ENCODE peak calls at places on chromosomes 13 and 19, in eight cellular contexts. A, F, C, Y, Z, E, P and K are unnamed samples. For H3K4me1, the result is how much of the 10 kb centered on the place peaks cover.

GRCh38 chr13:112969692-112970338 is 801 bp downstream of the MCF2L start:
- DNase-seq in A (no peak), F (no peak), C (no peak), Y (no peak), Z (no peak), E (no peak), P (no peak), K (no peak)

GRCh38 chr19:55041627-55042343 is 3.7 kb upstream of the GP6 start:
- DNase-seq in A (no peak), F (no peak), C (no peak), Y (peak), Z (no peak), E (no peak), P (no peak), K (peak)

GRCh38 chr13:66405908-66406802 is 824.0 kb downstream of the PCDH9 start:
- DNase-seq in A (peak), F (no peak), C (peak), Y (no peak), Z (peak), E (peak), P (no peak), K (no peak)

GRCh38 chr13:31824705-31825512 is 85.6 kb downstream of the RXFP2 start:
- DNase-seq in A (peak), F (no peak), C (peak), Y (no peak), Z (no peak), E (peak), P (no peak), K (no peak)

GRCh38 chr19:12647490-12648071 is 19.0 kb downstream of the MAN2B1 start:
- DNase-seq in A (no peak), F (peak), C (no peak), Y (peak), Z (no peak), E (no peak), P (no peak), K (peak)

GRCh38 chr19:45250832-45251451 is at the start of gene MARK4:
- DNase-seq in A (peak), F (peak), C (peak), Y (peak), Z (peak), E (peak), P (peak), K (peak)

GRCh38 chr13:77026255-77026782 is 640 bp downstream of the FBXL3 start:
- DNase-seq in A (peak), F (peak), C (peak), Y (peak), Z (peak), E (peak), P (peak), K (peak)

GRCh38 chr13:37869756-37870488 is at the start of gene TRPC4:
- DNase-seq in A (peak), F (peak), C (peak), Y (peak), Z (peak), E (peak), P (no peak), K (peak)

GRCh38 chr13:112647256-112647655 is 42.6 kb upstream of the ATP11A start:
- DNase-seq in A (no peak), F (no peak), C (no peak), Y (no peak), Z (no peak), E (no peak), P (no peak), K (peak)

GRCh38 chr19:18468517-18468916 is 30.6 kb upstream of the ISYNA1 start:
- DNase-seq in A (no peak), F (no peak), C (no peak), Y (no peak), Z (no peak), E (no peak), P (no peak), K (peak)

GRCh38 chr13:26628706-26629105 is 71.2 kb downstream of the WASF3 start:
- DNase-seq in A (peak), F (peak), C (peak), Y (peak), Z (peak), E (no peak), P (no peak), K (peak)

GRCh38 chr13:51501096-51501495 is 48.3 kb upstream of the INTS6 start:
- DNase-seq in A (no peak), F (no peak), C (peak), Y (no peak), Z (no peak), E (no peak), P (no peak), K (no peak)

GRCh38 chr13:20825476-20825875 is 51.7 kb upstream of the EEF1AKMT1 start:
- DNase-seq in A (peak), F (no peak), C (peak), Y (no peak), Z (no peak), E (peak), P (no peak), K (no peak)

GRCh38 chr13:38141792-38142191 is 207.9 kb upstream of the UFM1 start:
- DNase-seq in A (peak), F (no peak), C (no peak), Y (no peak), Z (peak), E (no peak), P (no peak), K (no peak)

GRCh38 chr13:19959141-19959830 is 759 bp downstream of the ZMYM2 start:
- DNase-seq in A (peak), F (peak), C (peak), Y (peak), Z (peak), E (peak), P (peak), K (peak)

GRCh38 chr19:53980553-53981407 is 10.7 kb upstream of the CACNG6 start:
- DNase-seq in A (peak), F (peak), C (peak), Y (peak), Z (peak), E (peak), P (peak), K (no peak)

GRCh38 chr19:48249502-48250014 is 6.2 kb downstream of the CARD8 start:
- DNase-seq in A (no peak), F (peak), C (no peak), Y (peak), Z (no peak), E (peak), P (no peak), K (no peak)

GRCh38 chr19:32916969-32917611 is 47.5 kb upstream of the SLC7A9 start:
- DNase-seq in A (no peak), F (no peak), C (no peak), Y (no peak), Z (no peak), E (no peak), P (no peak), K (no peak)

GRCh38 chr19:55552206-55552605 is 6.9 kb upstream of the SBK3 start:
- DNase-seq in A (no peak), F (no peak), C (no peak), Y (no peak), Z (peak), E (peak), P (no peak), K (no peak)

GRCh38 chr19:5111051-5111450 is 142.1 kb downstream of the KDM4B start:
- DNase-seq in A (no peak), F (no peak), C (no peak), Y (no peak), Z (no peak), E (no peak), P (no peak), K (no peak)

GRCh38 chr19:41746593-41747227 is 8.6 kb upstream of the CEACAM6 start:
- DNase-seq in A (peak), F (peak), C (peak), Y (peak), Z (peak), E (no peak), P (peak), K (no peak)

GRCh38 chr19:14611051-14611450 is 28.2 kb downstream of the CLEC17A start:
- DNase-seq in A (no peak), F (no peak), C (no peak), Y (no peak), Z (no peak), E (no peak), P (no peak), K (no peak)

GRCh38 chr19:54102421-54103169 is at the start of gene NDUFA3:
- DNase-seq in A (peak), F (peak), C (peak), Y (peak), Z (peak), E (peak), P (peak), K (peak)

GRCh38 chr13:76725211-76725610 is 161.0 kb downstream of the KCTD12 start:
- DNase-seq in A (peak), F (no peak), C (peak), Y (no peak), Z (no peak), E (no peak), P (no peak), K (no peak)

GRCh38 chr13:26978081-26978860 is 193.3 kb downstream of the USP12 start:
- DNase-seq in A (no peak), F (peak), C (no peak), Y (no peak), Z (no peak), E (no peak), P (no peak), K (no peak)

GRCh38 chr19:14106840-14107239 is 10.7 kb downstream of the PRKACA start:
- DNase-seq in A (no peak), F (no peak), C (no peak), Y (no peak), Z (no peak), E (no peak), P (no peak), K (no peak)

GRCh38 chr19:48496959-48497727 is 14.5 kb downstream of the LMTK3 start:
- DNase-seq in A (no peak), F (no peak), C (no peak), Y (no peak), Z (no peak), E (no peak), P (no peak), K (no peak)

GRCh38 chr19:16363133-16363851 is 38.7 kb downstream of the KLF2 start:
- DNase-seq in A (no peak), F (peak), C (no peak), Y (no peak), Z (peak), E (no peak), P (no peak), K (peak)

GRCh38 chr13:44651209-44651608 is 75.1 kb upstream of the TSC22D1 start:
- DNase-seq in A (no peak), F (no peak), C (no peak), Y (no peak), Z (no peak), E (no peak), P (no peak), K (no peak)

GRCh38 chr13:95256086-95256485 is 45.2 kb downstream of the ABCC4 start:
- DNase-seq in A (peak), F (no peak), C (peak), Y (no peak), Z (peak), E (peak), P (peak), K (no peak)

GRCh38 chr19:11381535-11382369 is 2.4 kb downstream of the EPOR start:
- DNase-seq in A (peak), F (peak), C (peak), Y (no peak), Z (peak), E (peak), P (peak), K (peak)

GRCh38 chr19:821976-822773 is 420 bp upstream of the PLPPR3 start:
- DNase-seq in A (no peak), F (no peak), C (no peak), Y (no peak), Z (no peak), E (no peak), P (no peak), K (no peak)

GRCh38 chr19:824885-825284 is 2.8 kb upstream of the AZU1 start:
- DNase-seq in A (no peak), F (no peak), C (no peak), Y (no peak), Z (no peak), E (no peak), P (no peak), K (no peak)

GRCh38 chr19:825897-826640 is 1.6 kb upstream of the AZU1 start:
- DNase-seq in A (no peak), F (no peak), C (no peak), Y (no peak), Z (no peak), E (no peak), P (no peak), K (no peak)

GRCh38 chr19:823565-824121 is 1.9 kb upstream of the PLPPR3 start:
- DNase-seq in A (no peak), F (no peak), C (no peak), Y (peak), Z (no peak), E (peak), P (no peak), K (no peak)

DNA sequence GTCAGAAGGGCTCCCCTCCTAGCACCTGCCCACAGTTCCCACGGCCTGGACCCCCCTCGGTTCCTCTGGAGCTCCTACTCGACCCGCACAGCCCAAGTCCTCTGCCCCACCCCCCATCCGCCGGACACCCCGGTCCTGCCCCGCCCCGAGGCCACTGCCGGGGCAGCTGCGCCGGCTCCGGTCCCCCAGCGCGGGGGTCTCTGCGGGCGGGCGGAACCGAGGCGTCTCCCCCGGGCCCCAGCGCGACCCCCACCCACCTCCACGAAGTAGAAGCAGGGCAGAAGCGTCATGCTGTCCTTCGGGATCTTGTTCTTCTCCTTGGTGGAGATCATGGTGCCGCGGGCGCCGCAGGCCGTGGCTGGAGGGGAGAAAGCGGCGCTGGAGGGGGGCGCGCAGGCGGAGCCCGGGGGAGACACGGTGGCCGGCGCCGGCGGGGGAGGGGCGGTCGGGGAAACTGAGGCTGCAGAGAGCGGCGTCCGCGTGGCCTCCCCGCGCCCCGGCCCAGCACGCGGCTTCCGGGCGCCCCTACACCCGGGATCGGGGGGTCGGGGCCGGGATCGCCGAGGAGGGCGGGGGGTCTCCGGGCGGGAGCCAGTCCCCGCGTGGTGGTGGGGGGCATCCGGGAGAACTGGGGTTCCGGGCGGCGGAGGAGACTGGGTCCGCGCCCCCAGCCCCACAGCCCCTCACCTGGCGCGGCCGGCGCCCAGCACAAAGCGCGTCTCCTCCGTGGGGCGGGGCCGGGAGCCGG is at the start of gene PLPPR3:
- DNase-seq in A (no peak), F (no peak), C (no peak), Y (peak), Z (no peak), E (no peak), P (no peak), K (peak)
- H3K9ac ChIP-seq in A (no peak), F (no peak), C (no peak), Y (peak), Z (no peak), E (no peak), P (no peak), K (no peak)

DNA sequence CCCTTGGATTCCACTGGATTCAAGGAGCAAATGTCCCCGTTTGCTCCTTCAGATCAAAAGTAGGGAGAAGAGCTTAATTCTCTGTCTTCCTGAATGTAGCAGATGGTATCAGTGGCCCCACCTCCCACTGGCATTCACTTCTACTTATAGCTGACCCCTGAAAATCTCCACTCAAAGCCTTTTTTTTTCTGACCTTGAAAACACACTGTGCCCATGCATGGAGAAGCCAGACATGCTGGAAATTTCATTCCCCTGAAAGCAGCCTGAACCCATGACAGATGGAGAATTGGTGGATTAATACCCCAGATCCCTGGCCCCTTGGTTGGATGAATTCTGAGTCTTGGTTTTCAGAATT is 76.6 kb upstream of the UBAC2 start:
- DNase-seq in A (no peak), F (no peak), C (no peak), Y (no peak), Z (no peak), E (no peak), P (no peak), K (no peak)
- H3K4me1 ChIP-seq in A (under half), F (under half), C (under half), Y (under half), Z (under half), E (under half), P (under half), K (under half)

GRCh38 chr19:20667281-20667680 is 5.9 kb upstream of the ZNF626 start:
- DNase-seq in A (no peak), F (no peak), C (no peak), Y (no peak), Z (no peak), E (no peak), P (no peak), K (no peak)

GRCh38 chr19:20660473-20660872 is 898 bp downstream of the ZNF626 start:
- DNase-seq in A (no peak), F (no peak), C (no peak), Y (peak), Z (peak), E (peak), P (no peak), K (no peak)

GRCh38 chr19:20662421-20663105 is 1.2 kb upstream of the ZNF626 start:
- DNase-seq in A (no peak), F (no peak), C (no peak), Y (no peak), Z (no peak), E (no peak), P (no peak), K (peak)

GRCh38 chr19:20661150-20661819 is at the start of gene ZNF626:
- DNase-seq in A (peak), F (peak), C (peak), Y (peak), Z (peak), E (peak), P (no peak), K (peak)

DNA sequence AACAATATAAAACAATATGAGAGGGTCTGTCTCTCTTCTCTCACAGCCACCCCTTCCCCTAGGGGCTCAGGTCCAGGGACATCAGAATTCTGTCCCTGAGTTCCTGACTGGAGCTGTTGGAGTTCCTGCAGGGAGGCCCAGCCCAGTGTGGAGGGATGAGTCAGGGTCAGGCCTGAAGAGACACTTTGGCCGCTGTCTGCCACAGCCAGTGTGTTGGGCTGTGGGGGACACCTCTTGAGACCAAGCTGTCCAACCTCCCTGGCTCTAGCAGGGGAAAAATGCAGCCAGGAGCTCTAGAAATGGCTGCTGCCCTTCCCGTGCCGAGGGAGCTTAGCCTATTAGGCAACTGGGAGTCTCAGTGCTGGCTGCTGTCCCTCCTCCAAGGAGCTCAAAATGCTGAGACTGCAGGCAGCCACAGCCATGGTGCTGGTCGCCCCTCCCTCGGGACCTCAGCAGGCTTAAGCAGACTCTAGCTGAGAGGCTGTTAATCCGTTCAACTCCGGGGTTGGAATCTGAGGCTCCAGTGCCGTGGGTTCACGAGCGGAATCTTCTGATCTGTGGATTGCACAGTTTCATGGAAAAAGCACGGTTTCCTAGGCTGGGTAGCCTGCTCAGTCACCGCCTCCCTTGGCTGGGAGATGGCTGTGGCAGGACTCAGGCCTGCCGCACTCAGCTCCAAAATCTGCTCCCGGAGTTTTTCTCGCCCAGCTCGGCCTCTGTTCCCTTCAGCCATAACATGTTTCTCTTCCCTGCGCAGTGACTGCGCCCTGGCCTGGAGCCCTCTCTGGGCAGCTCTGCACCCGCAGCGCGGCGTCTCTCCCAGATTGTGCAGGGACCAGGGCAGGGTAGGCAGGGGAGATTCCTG is 3.8 kb upstream of the ZNF626 start:
- DNase-seq in A (peak), F (peak), C (no peak), Y (peak), Z (no peak), E (no peak), P (no peak), K (peak)
- H3K4me3 ChIP-seq in A (no peak), F (no peak), C (no peak), Y (no peak), Z (no peak), E (no peak), P (no peak), K (no peak)

DNA sequence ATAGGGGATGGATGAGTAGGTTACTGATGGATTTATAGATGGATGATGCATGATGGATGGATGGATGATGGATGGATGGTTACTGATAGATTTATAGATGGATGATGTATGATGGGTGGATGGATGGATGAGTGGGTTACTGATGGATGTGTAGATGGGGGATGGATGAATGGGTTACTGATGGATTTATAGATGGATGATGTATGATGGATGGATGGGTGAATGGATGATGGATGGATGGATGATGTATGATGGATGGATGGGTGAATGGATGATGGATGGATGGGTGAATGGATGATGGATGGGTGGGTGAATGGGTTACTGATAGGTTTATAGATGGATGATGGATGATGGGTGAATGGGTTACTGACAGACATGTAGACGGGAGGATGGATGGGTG is 6.3 kb upstream of the C2CD4C start:
- DNase-seq in A (no peak), F (no peak), C (no peak), Y (no peak), Z (no peak), E (no peak), P (no peak), K (no peak)
- H3K9ac ChIP-seq in A (no peak), F (no peak), C (no peak), Y (no peak), Z (no peak), E (no peak), P (no peak), K (no peak)